ENCODE peak calls at places on chromosomes 4 and X, in seven cellular contexts. One of them, this sample, is unnamed.

GRCh38 chr4:151098191-151098590 is 1.2 kb upstream of the RPS3A start:
- DNase-seq in pancreas: no peak
- DNase-seq in GM23248: no peak
- DNase-seq in Peyer's patch: no peak
- DNase-seq in heart right ventricle: peak; percentile 34
- DNase-seq in small intestine: no peak
- DNase-seq in naive thymus-derived CD4-positive, alpha-beta T cell: no peak
- DNase-seq in this sample: no peak

GRCh38 chr4:54545663-54546424 is 111.9 kb upstream of the KIT start:
- DNase-seq in GM23248: peak; percentile 50
- DNase-seq in Peyer's patch: no peak
- DNase-seq in small intestine: no peak
- DNase-seq in naive thymus-derived CD4-positive, alpha-beta T cell: no peak
- DNase-seq in pancreas: no peak
- DNase-seq in heart right ventricle: no peak
- DNase-seq in this sample: no peak

GRCh38 chrX:13078739-13079444 is 34.5 kb upstream of the FAM9C start:
- DNase-seq in heart right ventricle: peak; percentile 40
- DNase-seq in small intestine: peak; percentile 71
- DNase-seq in Peyer's patch: peak; percentile 25
- DNase-seq in naive thymus-derived CD4-positive, alpha-beta T cell: no peak
- DNase-seq in GM23248: peak; percentile 82
- DNase-seq in pancreas: peak; percentile 52
- DNase-seq in this sample: no peak

GRCh38 chr4:113069212-113069892 is 19.9 kb downstream of the ANK2 start:
- DNase-seq in GM23248: peak; percentile 43
- DNase-seq in heart right ventricle: no peak
- DNase-seq in small intestine: no peak
- DNase-seq in naive thymus-derived CD4-positive, alpha-beta T cell: no peak
- DNase-seq in Peyer's patch: no peak
- DNase-seq in pancreas: no peak
- DNase-seq in this sample: no peak

GRCh38 chr4:173088144-173088543 is 80.5 kb upstream of the GALNT7 start:
- DNase-seq in naive thymus-derived CD4-positive, alpha-beta T cell: no peak
- DNase-seq in heart right ventricle: no peak
- DNase-seq in pancreas: no peak
- DNase-seq in Peyer's patch: no peak
- DNase-seq in small intestine: no peak
- DNase-seq in GM23248: no peak
- DNase-seq in this sample: no peak

GRCh38 chr4:185683222-185683621 is 128.8 kb downstream of the SORBS2 start:
- DNase-seq in GM23248: no peak
- DNase-seq in pancreas: no peak
- DNase-seq in small intestine: no peak
- DNase-seq in Peyer's patch: no peak
- DNase-seq in heart right ventricle: no peak
- DNase-seq in naive thymus-derived CD4-positive, alpha-beta T cell: no peak
- DNase-seq in this sample: no peak

GRCh38 chr4:55446578-55446922 is 50.8 kb downstream of the TMEM165 start:
- DNase-seq in GM23248: peak; percentile 58
- DNase-seq in Peyer's patch: no peak
- DNase-seq in heart right ventricle: no peak
- DNase-seq in pancreas: no peak
- DNase-seq in naive thymus-derived CD4-positive, alpha-beta T cell: no peak
- DNase-seq in small intestine: no peak
- DNase-seq in this sample: no peak

GRCh38 chr4:183407635-183408463 is 36.6 kb upstream of the CDKN2AIP start:
- DNase-seq in heart right ventricle: no peak
- DNase-seq in small intestine: no peak
- DNase-seq in Peyer's patch: no peak
- DNase-seq in GM23248: no peak
- DNase-seq in pancreas: no peak
- DNase-seq in naive thymus-derived CD4-positive, alpha-beta T cell: no peak
- DNase-seq in this sample: no peak

GRCh38 chr4:80321776-80322175 is 13.8 kb upstream of the CFAP299 start:
- DNase-seq in GM23248: no peak
- DNase-seq in small intestine: no peak
- DNase-seq in naive thymus-derived CD4-positive, alpha-beta T cell: no peak
- DNase-seq in pancreas: no peak
- DNase-seq in Peyer's patch: no peak
- DNase-seq in heart right ventricle: no peak
- DNase-seq in this sample: no peak

GRCh38 chr4:126955292-126956191 is 677.2 kb upstream of the INTU start:
- DNase-seq in naive thymus-derived CD4-positive, alpha-beta T cell: no peak
- DNase-seq in GM23248: no peak
- DNase-seq in pancreas: no peak
- DNase-seq in small intestine: no peak
- DNase-seq in heart right ventricle: no peak
- DNase-seq in Peyer's patch: no peak
- DNase-seq in this sample: no peak

GRCh38 chr4:38673109-38673978 is 9.3 kb downstream of the KLF3 start:
- DNase-seq in pancreas: peak; percentile 65
- DNase-seq in GM23248: peak; percentile 73
- DNase-seq in Peyer's patch: no peak
- DNase-seq in heart right ventricle: peak; percentile 60
- DNase-seq in naive thymus-derived CD4-positive, alpha-beta T cell: peak; percentile 37
- DNase-seq in small intestine: peak; percentile 98
- DNase-seq in this sample: no peak

GRCh38 chrX:44828008-44828605 is 15.7 kb upstream of the DUSP21 start:
- DNase-seq in small intestine: peak; percentile 21
- DNase-seq in GM23248: peak; percentile 78
- DNase-seq in pancreas: no peak
- DNase-seq in heart right ventricle: no peak
- DNase-seq in Peyer's patch: no peak
- DNase-seq in naive thymus-derived CD4-positive, alpha-beta T cell: no peak
- DNase-seq in this sample: no peak

GRCh38 chrX:103817502-103817901 is 14.6 kb downstream of the RAB9B start:
- DNase-seq in heart right ventricle: peak; percentile 6
- DNase-seq in Peyer's patch: no peak
- DNase-seq in GM23248: peak; percentile 24
- DNase-seq in naive thymus-derived CD4-positive, alpha-beta T cell: peak; percentile 57
- DNase-seq in small intestine: peak; percentile 55
- DNase-seq in pancreas: no peak
- DNase-seq in this sample: peak; percentile 3

GRCh38 chr4:9923195-9923812 is 98.0 kb downstream of the SLC2A9 start:
- DNase-seq in GM23248: no peak
- DNase-seq in small intestine: no peak
- DNase-seq in naive thymus-derived CD4-positive, alpha-beta T cell: no peak
- DNase-seq in pancreas: no peak
- DNase-seq in Peyer's patch: no peak
- DNase-seq in heart right ventricle: no peak
- DNase-seq in this sample: no peak

GRCh38 chr4:76950846-76951321 is 1.3 kb downstream of the SEPTIN11 start:
- DNase-seq in small intestine: peak; percentile 44
- DNase-seq in heart right ventricle: peak; percentile 16
- DNase-seq in Peyer's patch: no peak
- DNase-seq in pancreas: peak; percentile 15
- DNase-seq in GM23248: peak; percentile 58
- DNase-seq in naive thymus-derived CD4-positive, alpha-beta T cell: peak; percentile 4
- DNase-seq in this sample: no peak

GRCh38 chrX:21940356-21940829 is at the start of gene SMS:
- DNase-seq in small intestine: peak; percentile 82
- DNase-seq in GM23248: peak; percentile 87
- DNase-seq in Peyer's patch: peak; percentile 58
- DNase-seq in naive thymus-derived CD4-positive, alpha-beta T cell: peak; percentile 27
- DNase-seq in pancreas: peak; percentile 70
- DNase-seq in heart right ventricle: peak; percentile 76
- DNase-seq in this sample: peak; percentile 48

GRCh38 chr4:5019274-5019673 is at the start of gene CYTL1:
- DNase-seq in Peyer's patch: no peak
- DNase-seq in naive thymus-derived CD4-positive, alpha-beta T cell: no peak
- DNase-seq in heart right ventricle: no peak
- DNase-seq in small intestine: no peak
- DNase-seq in pancreas: no peak
- DNase-seq in GM23248: no peak
- DNase-seq in this sample: no peak

GRCh38 chr4:122227202-122227601 is 75.1 kb downstream of the BLTP1 start:
- DNase-seq in heart right ventricle: no peak
- DNase-seq in pancreas: no peak
- DNase-seq in small intestine: no peak
- DNase-seq in Peyer's patch: no peak
- DNase-seq in naive thymus-derived CD4-positive, alpha-beta T cell: no peak
- DNase-seq in GM23248: no peak
- DNase-seq in this sample: no peak

GRCh38 chrX:123425471-123425870 is 241.4 kb downstream of the GRIA3 start:
- DNase-seq in small intestine: no peak
- DNase-seq in GM23248: peak; percentile 50
- DNase-seq in naive thymus-derived CD4-positive, alpha-beta T cell: no peak
- DNase-seq in pancreas: no peak
- DNase-seq in heart right ventricle: no peak
- DNase-seq in Peyer's patch: no peak
- DNase-seq in this sample: no peak
- H3K27ac ChIP-seq in small intestine: no peak overlapping the region
- H3K27ac ChIP-seq in GM23248: peak overlapping the region; percentile 70
- H3K27ac ChIP-seq in naive thymus-derived CD4-positive, alpha-beta T cell: no peak overlapping the region
- H3K27ac ChIP-seq in pancreas: no peak overlapping the region
- H3K27ac ChIP-seq in heart right ventricle: no peak overlapping the region
- H3K27ac ChIP-seq in Peyer's patch: no peak overlapping the region
- H3K27ac ChIP-seq in this sample: no peak overlapping the region

GRCh38 chr4:8186883-8187282 is 12.2 kb upstream of the SH3TC1 start:
- DNase-seq in pancreas: no peak
- DNase-seq in naive thymus-derived CD4-positive, alpha-beta T cell: no peak
- DNase-seq in small intestine: no peak
- DNase-seq in heart right ventricle: no peak
- DNase-seq in Peyer's patch: no peak
- DNase-seq in GM23248: no peak
- DNase-seq in this sample: no peak
- H3K4me1 ChIP-seq in pancreas: peaks cover 3% of the 10 kb centered on the region
- H3K4me1 ChIP-seq in naive thymus-derived CD4-positive, alpha-beta T cell: no peaks in the 10 kb centered on the region
- H3K4me1 ChIP-seq in small intestine: peaks cover 3% of the 10 kb centered on the region
- H3K4me1 ChIP-seq in heart right ventricle: peaks cover 37% of the 10 kb centered on the region
- H3K4me1 ChIP-seq in Peyer's patch: no peaks in the 10 kb centered on the region
- H3K4me1 ChIP-seq in GM23248: peaks cover 18% of the 10 kb centered on the region
- H3K4me1 ChIP-seq in this sample: no peaks in the 10 kb centered on the region

GRCh38 chrX:720858-721257 is 90.3 kb downstream of the SHOX start:
- DNase-seq in pancreas: no peak
- DNase-seq in small intestine: no peak
- DNase-seq in heart right ventricle: no peak
- DNase-seq in Peyer's patch: no peak
- DNase-seq in GM23248: no peak
- DNase-seq in naive thymus-derived CD4-positive, alpha-beta T cell: no peak
- DNase-seq in this sample: no peak
- H3K9me3 ChIP-seq in pancreas: no peaks in the 10 kb centered on the region
- H3K9me3 ChIP-seq in small intestine: no peaks in the 10 kb centered on the region
- H3K9me3 ChIP-seq in heart right ventricle: peaks cover 41% of the 10 kb centered on the region
- H3K9me3 ChIP-seq in Peyer's patch: no peaks in the 10 kb centered on the region
- H3K9me3 ChIP-seq in GM23248: peaks cover 5% of the 10 kb centered on the region
- H3K9me3 ChIP-seq in naive thymus-derived CD4-positive, alpha-beta T cell: no peaks in the 10 kb centered on the region
- H3K9me3 ChIP-seq in this sample: peaks cover 6% of the 10 kb centered on the region

GRCh38 chr4:159283697-159284492 is 181.0 kb downstream of the RAPGEF2 start:
- DNase-seq in heart right ventricle: no peak
- DNase-seq in small intestine: no peak
- DNase-seq in Peyer's patch: no peak
- DNase-seq in naive thymus-derived CD4-positive, alpha-beta T cell: no peak
- DNase-seq in pancreas: no peak
- DNase-seq in GM23248: peak; percentile 85
- DNase-seq in this sample: no peak

GRCh38 chr4:159280442-159281172 is 177.7 kb downstream of the RAPGEF2 start:
- DNase-seq in GM23248: no peak
- DNase-seq in pancreas: no peak
- DNase-seq in Peyer's patch: no peak
- DNase-seq in small intestine: peak; percentile 87
- DNase-seq in naive thymus-derived CD4-positive, alpha-beta T cell: no peak
- DNase-seq in heart right ventricle: no peak
- DNase-seq in this sample: no peak

GRCh38 chr4:159281781-159282180 is 178.9 kb downstream of the RAPGEF2 start:
- DNase-seq in heart right ventricle: no peak
- DNase-seq in Peyer's patch: no peak
- DNase-seq in pancreas: no peak
- DNase-seq in GM23248: peak; percentile 66
- DNase-seq in naive thymus-derived CD4-positive, alpha-beta T cell: no peak
- DNase-seq in small intestine: no peak
- DNase-seq in this sample: no peak

GRCh38 chr4:159284733-159285132 is 181.9 kb downstream of the RAPGEF2 start:
- DNase-seq in GM23248: no peak
- DNase-seq in heart right ventricle: no peak
- DNase-seq in small intestine: no peak
- DNase-seq in pancreas: no peak
- DNase-seq in naive thymus-derived CD4-positive, alpha-beta T cell: no peak
- DNase-seq in Peyer's patch: no peak
- DNase-seq in this sample: no peak

DNA sequence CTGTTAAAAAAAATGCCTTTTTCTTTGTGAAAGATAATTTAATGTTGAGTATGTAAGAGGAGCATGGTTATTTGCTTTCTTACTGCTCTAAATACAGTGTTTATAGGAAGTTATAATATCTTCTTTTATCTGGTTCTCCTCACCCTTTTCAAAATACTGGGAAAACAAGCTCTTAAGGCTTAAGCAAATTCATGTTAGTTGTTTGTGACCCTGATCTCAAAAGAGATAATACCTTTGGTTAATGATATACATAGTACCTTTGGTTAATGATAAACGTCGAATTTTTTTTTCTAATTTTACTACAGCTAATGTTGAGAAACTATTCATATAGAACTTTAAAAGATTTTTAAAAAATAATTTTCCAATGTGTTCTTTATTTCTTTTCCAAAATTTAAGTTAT is 180.1 kb downstream of the RAPGEF2 start:
- DNase-seq in small intestine: no peak
- DNase-seq in pancreas: no peak
- DNase-seq in heart right ventricle: no peak
- DNase-seq in GM23248: no peak
- DNase-seq in Peyer's patch: no peak
- DNase-seq in naive thymus-derived CD4-positive, alpha-beta T cell: no peak
- DNase-seq in this sample: no peak
- H3K27ac ChIP-seq in small intestine: no peak overlapping the region
- H3K27ac ChIP-seq in pancreas: no peak overlapping the region
- H3K27ac ChIP-seq in heart right ventricle: no peak overlapping the region
- H3K27ac ChIP-seq in GM23248: peak overlapping the region; percentile 59
- H3K27ac ChIP-seq in Peyer's patch: no peak overlapping the region
- H3K27ac ChIP-seq in naive thymus-derived CD4-positive, alpha-beta T cell: no peak overlapping the region
- H3K27ac ChIP-seq in this sample: no peak overlapping the region

GRCh38 chr4:86961605-86962295 is 26.9 kb downstream of the AFF1 start:
- DNase-seq in heart right ventricle: no peak
- DNase-seq in Peyer's patch: peak; percentile 53
- DNase-seq in pancreas: no peak
- DNase-seq in naive thymus-derived CD4-positive, alpha-beta T cell: peak; percentile 28
- DNase-seq in GM23248: peak; percentile 41
- DNase-seq in small intestine: no peak
- DNase-seq in this sample: no peak
- H3K4me1 ChIP-seq in heart right ventricle: peaks cover 4% of the 10 kb centered on the region
- H3K4me1 ChIP-seq in Peyer's patch: no peaks in the 10 kb centered on the region
- H3K4me1 ChIP-seq in pancreas: peaks cover 42% of the 10 kb centered on the region
- H3K4me1 ChIP-seq in naive thymus-derived CD4-positive, alpha-beta T cell: no peaks in the 10 kb centered on the region
- H3K4me1 ChIP-seq in GM23248: peaks cover 33% of the 10 kb centered on the region
- H3K4me1 ChIP-seq in small intestine: no peaks in the 10 kb centered on the region
- H3K4me1 ChIP-seq in this sample: peaks cover 6% of the 10 kb centered on the region

DNA sequence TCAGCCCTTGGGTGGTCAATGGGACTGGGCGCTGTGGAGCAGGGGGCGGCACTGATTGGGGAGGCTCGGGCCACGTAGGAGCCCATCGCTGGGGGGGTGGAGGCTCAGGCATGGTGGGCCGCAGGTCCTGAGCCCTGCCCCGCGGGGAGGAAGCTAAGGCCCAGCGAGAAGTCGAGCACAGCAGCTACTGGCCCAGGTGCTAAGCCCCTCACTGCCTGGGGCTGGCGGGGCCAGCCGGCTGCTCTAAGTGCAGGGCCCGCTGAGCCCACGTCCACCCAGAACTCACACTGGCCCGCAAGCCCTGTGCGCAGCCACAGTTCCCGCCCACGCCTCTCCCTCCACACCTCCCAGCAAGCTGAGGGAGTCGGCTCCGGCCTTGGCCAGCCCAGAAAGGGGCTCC is 66.4 kb downstream of the ZNF141 start:
- DNase-seq in Peyer's patch: no peak
- DNase-seq in small intestine: no peak
- DNase-seq in GM23248: no peak
- DNase-seq in pancreas: no peak
- DNase-seq in naive thymus-derived CD4-positive, alpha-beta T cell: no peak
- DNase-seq in heart right ventricle: no peak
- DNase-seq in this sample: no peak
- H3K9me3 ChIP-seq in Peyer's patch: no peaks in the 10 kb centered on the region
- H3K9me3 ChIP-seq in small intestine: peaks cover 8% of the 10 kb centered on the region
- H3K9me3 ChIP-seq in GM23248: no peaks in the 10 kb centered on the region
- H3K9me3 ChIP-seq in pancreas: no peaks in the 10 kb centered on the region
- H3K9me3 ChIP-seq in naive thymus-derived CD4-positive, alpha-beta T cell: no peaks in the 10 kb centered on the region
- H3K9me3 ChIP-seq in heart right ventricle: peaks cover 98% of the 10 kb centered on the region
- H3K9me3 ChIP-seq in this sample: peaks cover 65% of the 10 kb centered on the region

This sample was measured in CD4-positive, CD25-positive, alpha-beta regulatory T cell.